ENCODE peak calls at places on chromosomes 11 and 22, in ten cellular contexts. Y, C, B, H, A, J, G, I, M and T are unnamed samples.

GRCh38 chr11:43690929-43691328 is 10.4 kb downstream of the HSD17B12 start:
- DNase-seq in Y (no peak), C (no peak), B (no peak), H (no peak), A (no peak), J (no peak), G (no peak), I (no peak), M (no peak), T (no peak)

GRCh38 chr11:134863294-134863693 is 451.3 kb upstream of the B3GAT1 start:
- DNase-seq in Y (no peak), C (no peak), B (no peak), H (no peak), A (no peak), J (no peak), G (no peak), I (no peak), M (no peak), T (no peak)

GRCh38 chr11:14974723-14975587 is 2.8 kb upstream of the CALCA start:
- DNase-seq in Y (peak; percentile 74), C (peak; percentile 9), B (peak; percentile 66), H (peak; percentile 68), A (peak; percentile 26), J (peak; percentile 49), G (peak; percentile 22), I (peak; percentile 81), M (no peak), T (peak; percentile 32)

GRCh38 chr11:128707671-128708070 is 13.8 kb downstream of the FLI1 start:
- DNase-seq in Y (no peak), C (no peak), B (no peak), H (no peak), A (no peak), J (peak; percentile 53), G (no peak), I (no peak), M (no peak), T (no peak)

GRCh38 chr22:48563118-48563965 is 1264.3 kb downstream of the BRD1 start:
- DNase-seq in Y (no peak), C (no peak), B (no peak), H (no peak), A (no peak), J (no peak), G (no peak), I (no peak), M (no peak), T (peak; percentile 54)

GRCh38 chr11:59267738-59268475 is 55.2 kb upstream of the MPEG1 start:
- DNase-seq in Y (no peak), C (peak; percentile 68), B (peak; percentile 9), H (no peak), A (no peak), J (no peak), G (no peak), I (no peak), M (no peak), T (no peak)

GRCh38 chr22:37735054-37735453 is 38.2 kb downstream of the TRIOBP start:
- DNase-seq in Y (peak; percentile 93), C (peak; percentile 68), B (peak; percentile 65), H (peak; percentile 80), A (peak; percentile 57), J (no peak), G (peak; percentile 41), I (peak; percentile 81), M (no peak), T (peak; percentile 65)

GRCh38 chr11:63866211-63866610 is 27.3 kb downstream of the MARK2 start:
- DNase-seq in Y (no peak), C (no peak), B (peak; percentile 52), H (peak; percentile 71), A (no peak), J (peak; percentile 77), G (peak; percentile 32), I (peak; percentile 76), M (no peak), T (peak; percentile 35)

GRCh38 chr11:48043998-48044512 is 63.7 kb downstream of the PTPRJ start:
- DNase-seq in Y (no peak), C (no peak), B (no peak), H (peak; percentile 25), A (no peak), J (no peak), G (no peak), I (no peak), M (no peak), T (no peak)

GRCh38 chr11:48044577-48044976 is 64.2 kb downstream of the PTPRJ start:
- DNase-seq in Y (no peak), C (no peak), B (no peak), H (no peak), A (no peak), J (no peak), G (peak; percentile 21), I (no peak), M (no peak), T (no peak)

GRCh38 chr11:48047616-48048015 is 67.3 kb downstream of the PTPRJ start:
- DNase-seq in Y (no peak), C (no peak), B (no peak), H (peak; percentile 36), A (no peak), J (no peak), G (no peak), I (no peak), M (peak; percentile 45), T (no peak)

GRCh38 chr11:48043111-48043997 is 63.0 kb downstream of the PTPRJ start:
- DNase-seq in Y (no peak), C (no peak), B (no peak), H (no peak), A (no peak), J (no peak), G (no peak), I (no peak), M (no peak), T (no peak)

GRCh38 chr11:48045536-48045935 is 65.2 kb downstream of the PTPRJ start:
- DNase-seq in Y (no peak), C (no peak), B (no peak), H (no peak), A (no peak), J (no peak), G (no peak), I (no peak), M (no peak), T (no peak)
- H3K4me3 ChIP-seq in Y (no peak overlapping the region), C (no peak overlapping the region), B (no peak overlapping the region), H (no peak overlapping the region), A (no peak overlapping the region), J (no peak overlapping the region), G (no peak overlapping the region), I (no peak overlapping the region), M (no peak overlapping the region), T (no peak overlapping the region)

GRCh38 chr11:124759268-124760204 is 2.6 kb downstream of the ESAM start:
- DNase-seq in Y (peak; percentile 81), C (no peak), B (no peak), H (peak; percentile 75), A (peak; percentile 80), J (peak; percentile 68), G (peak; percentile 78), I (no peak), M (no peak), T (peak; percentile 76)

GRCh38 chr11:124758355-124759267 is 3.5 kb downstream of the ESAM start:
- DNase-seq in Y (peak; percentile 95), C (no peak), B (peak; percentile 65), H (peak; percentile 93), A (peak; percentile 78), J (peak; percentile 73), G (peak; percentile 78), I (peak; percentile 90), M (no peak), T (peak; percentile 74)

GRCh38 chr11:124761301-124762021 is 629 bp downstream of the ESAM start:
- DNase-seq in Y (peak; percentile 60), C (no peak), B (no peak), H (peak; percentile 66), A (peak; percentile 29), J (no peak), G (peak; percentile 37), I (no peak), M (no peak), T (peak; percentile 22)

GRCh38 chr11:124760806-124761205 is 1.3 kb downstream of the ESAM start:
- DNase-seq in Y (no peak), C (no peak), B (no peak), H (no peak), A (no peak), J (no peak), G (no peak), I (no peak), M (no peak), T (no peak)

DNA sequence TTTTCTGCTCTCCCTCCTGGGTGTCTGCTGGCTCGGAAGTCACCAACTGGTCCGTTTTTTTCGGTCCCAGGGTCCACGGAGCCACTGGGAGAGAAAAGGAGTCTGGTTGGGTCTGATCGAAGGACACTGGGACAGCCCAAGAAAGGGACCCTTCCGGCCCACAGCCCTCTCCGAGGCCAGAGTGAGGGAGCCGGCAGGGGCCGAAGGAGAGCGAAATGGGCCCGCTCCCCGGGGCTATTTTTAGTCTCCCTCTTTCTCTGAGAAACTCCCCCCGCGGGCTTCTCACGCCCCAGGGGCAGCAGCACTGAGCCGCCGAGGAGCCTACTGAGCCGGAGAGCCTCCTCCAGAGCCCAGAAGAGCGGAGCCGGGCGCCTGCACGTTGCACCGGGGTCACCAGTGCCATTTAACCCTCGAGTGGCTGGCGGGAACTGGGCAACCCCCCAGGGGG is 1.9 kb downstream of the ESAM start:
- DNase-seq in Y (peak; percentile 64), C (no peak), B (no peak), H (peak; percentile 75), A (peak; percentile 69), J (no peak), G (peak; percentile 54), I (peak; percentile 84), M (no peak), T (peak; percentile 69)
- H3K4me3 ChIP-seq in Y (no peak overlapping the region), C (no peak overlapping the region), B (no peak overlapping the region), H (peak overlapping the region; percentile 73), A (peak overlapping the region; percentile 71), J (no peak overlapping the region), G (peak overlapping the region; percentile 82), I (peak overlapping the region; percentile 49), M (no peak overlapping the region), T (peak overlapping the region; percentile 74)

DNA sequence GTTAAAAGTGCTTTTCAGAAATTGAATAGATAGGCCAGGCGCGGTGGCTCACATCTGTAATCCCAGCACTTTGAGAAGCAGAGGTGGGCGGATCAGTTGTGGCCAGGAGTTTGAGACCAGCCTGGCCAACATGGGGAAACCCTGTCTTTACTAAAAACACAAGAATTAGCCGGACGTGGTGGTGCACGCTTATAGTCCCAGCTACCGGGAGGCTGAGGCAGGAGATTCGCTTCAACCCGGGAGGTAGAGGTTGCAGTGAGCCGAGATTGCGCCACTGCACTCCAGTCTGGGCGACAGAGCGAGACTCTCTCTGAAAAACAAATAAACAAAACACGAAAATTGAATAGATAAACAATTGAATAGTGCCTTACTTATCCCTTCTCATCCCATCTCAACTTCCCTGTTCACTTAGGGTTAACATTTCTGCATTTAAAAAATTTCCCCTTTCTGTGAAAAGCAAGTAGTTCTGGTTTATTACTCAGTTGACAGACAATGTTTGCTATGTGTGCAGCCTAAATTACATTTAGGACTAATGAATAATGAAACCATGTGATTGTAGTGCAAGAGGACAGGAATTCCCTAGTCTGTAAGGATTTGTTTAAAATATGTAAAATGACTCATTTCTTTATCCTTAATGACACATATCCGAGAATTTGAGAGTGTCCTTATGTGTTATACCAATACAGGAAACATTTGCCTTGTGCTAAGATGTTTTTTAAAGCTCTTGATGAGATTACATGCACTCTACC is 6.0 kb downstream of the RNF169 start:
- DNase-seq in Y (no peak), C (peak; percentile 31), B (no peak), H (no peak), A (no peak), J (peak; percentile 80), G (no peak), I (no peak), M (peak; percentile 61), T (no peak)
- H3K4me3 ChIP-seq in Y (no peak overlapping the region), C (peak overlapping the region; percentile 45), B (no peak overlapping the region), H (no peak overlapping the region), A (no peak overlapping the region), J (no peak overlapping the region), G (no peak overlapping the region), I (no peak overlapping the region), M (no peak overlapping the region), T (no peak overlapping the region)

GRCh38 chr11:6312106-6312505 is 8.2 kb downstream of the CAVIN3 start:
- DNase-seq in Y (no peak), C (no peak), B (no peak), H (no peak), A (no peak), J (no peak), G (no peak), I (no peak), M (no peak), T (no peak)
- H3K4me3 ChIP-seq in Y (no peak overlapping the region), C (no peak overlapping the region), B (no peak overlapping the region), H (no peak overlapping the region), A (no peak overlapping the region), J (no peak overlapping the region), G (no peak overlapping the region), I (no peak overlapping the region), M (no peak overlapping the region), T (no peak overlapping the region)